ENCODE peak calls at places on chromosomes 6 and 20, in six cellular contexts. W is cardiac muscle cell, N is esophagus squamous epithelium, L is brain microvascular endothelial cell, J is lower lobe of right lung, Z is neuronal stem cell. K is an unnamed sample.

GRCh38 chr6:18501313-18502013 is 114.3 kb downstream of the RNF144B start:
- DNase-seq in Z (no peak), J (peak; percentile 77), W (peak; percentile 93), N (no peak), L (peak; percentile 57), K (no peak)

GRCh38 chr6:163485388-163485851 is 70.9 kb downstream of the QKI start:
- DNase-seq in L (no peak), J (no peak), N (no peak), Z (no peak), W (peak; percentile 53), K (no peak)

GRCh38 chr6:135842618-135843392 is 8.7 kb upstream of the PDE7B start:
- DNase-seq in L (no peak), W (no peak), N (no peak), Z (no peak), J (no peak), K (no peak)

GRCh38 chr6:123550052-123550617 is 86.6 kb downstream of the TRDN start:
- DNase-seq in J (no peak), Z (no peak), N (no peak), L (no peak), W (no peak), K (no peak)

GRCh38 chr6:163463795-163464194 is 49.3 kb downstream of the QKI start:
- DNase-seq in N (no peak), W (no peak), L (no peak), J (no peak), Z (no peak), K (no peak)

GRCh38 chr6:159716247-159717086 is 10.8 kb upstream of the WTAP start:
- DNase-seq in W (peak; percentile 97), L (peak; percentile 65), N (no peak), J (no peak), Z (no peak), K (no peak)

GRCh38 chr6:101582786-101583185 is 189.3 kb downstream of the GRIK2 start:
- DNase-seq in L (no peak), Z (peak; percentile 8), J (no peak), N (no peak), W (no peak), K (no peak)

GRCh38 chr6:33815854-33816253 is 12.1 kb upstream of the MLN start:
- DNase-seq in W (peak; percentile 40), Z (peak; percentile 36), J (peak; percentile 35), N (no peak), L (peak; percentile 11), K (peak; percentile 36)

GRCh38 chr6:112233864-112234263 is 20.5 kb downstream of the LAMA4 start:
- DNase-seq in L (peak; percentile 69), J (no peak), N (no peak), Z (no peak), W (peak; percentile 85), K (no peak)

GRCh38 chr6:169046483-169047192 is 207.0 kb downstream of the THBS2 start:
- DNase-seq in L (peak; percentile 39), J (no peak), N (no peak), Z (no peak), W (no peak), K (no peak)

GRCh38 chr6:32108094-32108627 is 977 bp downstream of the TNXB start:
- DNase-seq in Z (no peak), W (peak; percentile 78), N (no peak), J (no peak), L (no peak), K (no peak)

GRCh38 chr20:59365611-59366284 is 65.3 kb downstream of the EDN3 start:
- DNase-seq in Z (no peak), W (no peak), L (no peak), N (no peak), J (no peak), K (no peak)

GRCh38 chr6:75273009-75273408 is 11.6 kb downstream of the TMEM30A start:
- DNase-seq in Z (no peak), J (no peak), W (no peak), N (no peak), L (no peak), K (no peak)
- H3K27ac ChIP-seq in Z (no peak overlapping the region), J (peak overlapping the region; percentile 26), W (peak overlapping the region; percentile 32), N (peak overlapping the region; percentile 54), L (peak overlapping the region; percentile 80), K (no peak overlapping the region)

DNA sequence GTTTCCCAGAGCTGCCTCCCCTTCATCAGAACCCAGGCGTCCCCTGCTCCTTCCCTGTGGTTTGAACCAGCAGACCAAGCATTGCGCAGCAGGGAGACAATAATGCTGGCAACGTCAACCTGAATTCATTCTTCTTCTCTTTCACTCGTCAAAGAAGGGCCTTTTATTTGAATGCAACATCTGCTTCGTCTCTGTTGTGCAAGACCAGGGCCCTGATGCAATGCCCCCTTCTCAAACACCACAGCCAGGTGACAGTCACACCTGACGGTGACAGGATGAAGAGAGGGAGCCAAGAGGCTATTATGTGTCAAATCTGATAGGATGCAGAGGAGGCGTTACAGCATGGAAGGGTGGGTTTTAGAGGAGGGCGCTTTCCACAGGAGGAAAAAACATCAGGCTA is 8.0 kb downstream of the INSM1 start:
- DNase-seq in Z (no peak), L (no peak), N (no peak), J (no peak), W (no peak), K (no peak)
- H3K27me3 ChIP-seq in Z (peaks cover 72% of the 10 kb centered on the region), L (peaks cover 31% of the 10 kb centered on the region), N (peaks cover 11% of the 10 kb centered on the region), J (peaks cover 39% of the 10 kb centered on the region), W (peaks cover 62% of the 10 kb centered on the region), K (peaks cover 11% of the 10 kb centered on the region)

DNA sequence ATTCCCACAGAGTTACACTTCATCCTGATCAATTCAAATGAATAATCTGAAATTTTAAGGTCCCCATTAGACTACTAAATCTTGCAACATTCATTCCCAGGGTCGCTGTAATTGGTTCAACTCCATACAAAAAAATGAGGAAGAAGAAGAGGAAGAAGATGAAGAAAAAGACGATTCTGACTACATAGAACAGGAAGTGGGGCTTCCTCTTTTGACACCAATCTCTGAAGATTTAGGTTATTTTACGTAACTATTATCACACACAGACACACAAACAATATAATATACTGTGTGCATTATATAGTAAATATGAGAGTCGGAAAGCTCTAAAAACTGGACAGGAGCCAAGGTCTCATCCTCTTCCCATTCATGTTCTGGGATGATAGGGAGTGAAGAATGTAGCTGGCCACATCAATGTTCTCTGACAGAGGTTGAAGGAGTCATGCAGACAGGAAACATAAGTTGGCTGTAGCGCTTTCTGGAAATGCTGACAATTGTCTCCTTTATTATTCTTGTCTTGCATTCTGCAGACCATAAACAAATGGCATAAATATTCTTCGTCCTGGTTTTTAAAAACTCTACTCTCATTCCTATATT is 13.3 kb downstream of the RSPH4A start:
- DNase-seq in J (no peak), Z (no peak), N (no peak), W (peak; percentile 16), L (no peak), K (no peak)
- H3K27ac ChIP-seq in J (no peak overlapping the region), Z (no peak overlapping the region), N (no peak overlapping the region), W (no peak overlapping the region), L (no peak overlapping the region), K (no peak overlapping the region)

GRCh38 chr6:41545703-41546474 is at the start of gene FOXP4:
- DNase-seq in L (peak; percentile 92), J (peak; percentile 92), N (peak; percentile 60), W (peak; percentile 97), Z (peak; percentile 86), K (peak; percentile 92)

GRCh38 chr6:41547799-41548097 is 1.6 kb downstream of the FOXP4 start:
- DNase-seq in N (no peak), L (no peak), J (no peak), W (no peak), Z (no peak), K (no peak)

GRCh38 chr6:41546866-41547798 is 951 bp downstream of the FOXP4 start:
- DNase-seq in N (no peak), J (peak; percentile 60), W (peak; percentile 56), Z (peak; percentile 40), L (peak; percentile 25), K (no peak)

GRCh38 chr6:41545174-41545702 is 943 bp upstream of the FOXP4 start:
- DNase-seq in N (no peak), W (no peak), J (no peak), L (no peak), Z (no peak), K (no peak)

GRCh38 chr6:41546475-41546865 is 289 bp downstream of the FOXP4 start:
- DNase-seq in N (no peak), W (no peak), J (no peak), L (no peak), Z (no peak), K (no peak)
- H3K27me3 ChIP-seq in N (no peaks in the 10 kb centered on the region), W (peaks cover 20% of the 10 kb centered on the region), J (no peaks in the 10 kb centered on the region), L (no peaks in the 10 kb centered on the region), Z (no peaks in the 10 kb centered on the region), K (peaks cover 6% of the 10 kb centered on the region)

GRCh38 chr6:29942275-29943052 is at the start of gene HLA-A:
- DNase-seq in L (peak; percentile 89), J (peak; percentile 95), Z (peak; percentile 88), W (peak; percentile 95), N (peak; percentile 60), K (peak; percentile 95)
- H3K27ac ChIP-seq in L (peak within 1 kb of the TSS; percentile 76), J (peak within 1 kb of the TSS; percentile 85), Z (no peak within 1 kb of the TSS), W (no peak within 1 kb of the TSS), N (peak within 1 kb of the TSS; percentile 84), K (peak within 1 kb of the TSS; percentile 99)